ENCODE peak calls at places on chromosomes 16 and 17, in nine cellular contexts. O, Z, I, P, L, Q, E, X and U are unnamed samples.

GRCh38 chr17:33416131-33416530 is 123.0 kb upstream of the ASIC2 start:
- DNase-seq in O (no peak), Z (no peak), I (no peak), P (no peak), L (no peak), Q (no peak), E (no peak), X (no peak), U (no peak)

GRCh38 chr16:891353-891740 is 79.4 kb downstream of the LMF1 start:
- DNase-seq in O (no peak), Z (no peak), I (no peak), P (no peak), L (no peak), Q (no peak), E (no peak), X (no peak), U (no peak)

GRCh38 chr16:51359141-51359960 is 208.3 kb upstream of the SALL1 start:
- DNase-seq in O (no peak), Z (no peak), I (peak; percentile 73), P (peak; percentile 2), L (no peak), Q (peak; percentile 58), E (peak; percentile 80), X (peak; percentile 67), U (no peak)

GRCh38 chr16:72172105-72173034 is at the start of gene PMFBP1:
- DNase-seq in O (peak; percentile 60), Z (peak; percentile 31), I (peak; percentile 69), P (peak; percentile 95), L (no peak), Q (no peak), E (peak; percentile 37), X (no peak), U (peak; percentile 87)

GRCh38 chr17:64632193-64632592 is 29.9 kb downstream of the SMURF2 start:
- DNase-seq in O (no peak), Z (no peak), I (no peak), P (no peak), L (no peak), Q (no peak), E (no peak), X (no peak), U (no peak)

GRCh38 chr16:49564577-49565224 is 191.1 kb downstream of the C16orf78 start:
- DNase-seq in O (no peak), Z (no peak), I (peak; percentile 24), P (no peak), L (no peak), Q (no peak), E (peak; percentile 80), X (no peak), U (no peak)

GRCh38 chr16:13909872-13910303 is 10.1 kb upstream of the ERCC4 start:
- DNase-seq in O (no peak), Z (no peak), I (peak; percentile 86), P (peak; percentile 81), L (peak; percentile 38), Q (no peak), E (peak; percentile 53), X (no peak), U (peak; percentile 74)

GRCh38 chr17:4097165-4097960 is 45.5 kb downstream of the ZZEF1 start:
- DNase-seq in O (no peak), Z (no peak), I (no peak), P (no peak), L (no peak), Q (no peak), E (no peak), X (no peak), U (peak; percentile 20)

GRCh38 chr17:72122668-72123495 is 2.1 kb downstream of the SOX9 start:
- DNase-seq in O (peak; percentile 83), Z (no peak), I (peak; percentile 60), P (peak; percentile 59), L (peak; percentile 75), Q (peak; percentile 63), E (no peak), X (no peak), U (peak; percentile 73)

GRCh38 chr17:72412650-72413076 is 291.8 kb downstream of the SOX9 start:
- DNase-seq in O (no peak), Z (no peak), I (no peak), P (no peak), L (no peak), Q (no peak), E (no peak), X (no peak), U (no peak)

GRCh38 chr16:85294810-85295508 is 182.7 kb upstream of the CIBAR2 start:
- DNase-seq in O (no peak), Z (no peak), I (no peak), P (no peak), L (no peak), Q (no peak), E (no peak), X (no peak), U (no peak)

GRCh38 chr16:55663225-55663624 is 7.4 kb downstream of the SLC6A2 start:
- DNase-seq in O (no peak), Z (no peak), I (no peak), P (no peak), L (no peak), Q (no peak), E (no peak), X (no peak), U (no peak)

GRCh38 chr16:1533443-1533951 is at the start of gene TMEM204:
- DNase-seq in O (peak; percentile 76), Z (peak; percentile 42), I (no peak), P (no peak), L (no peak), Q (no peak), E (no peak), X (no peak), U (peak; percentile 61)

GRCh38 chr16:2511128-2511785 is 2.5 kb upstream of the ATP6V0C start:
- DNase-seq in O (no peak), Z (no peak), I (peak; percentile 58), P (peak; percentile 37), L (no peak), Q (no peak), E (no peak), X (peak; percentile 60), U (peak; percentile 72)